ENCODE peak calls at places on chromosomes 2 and 18, in four cellular contexts. N is esophagus squamous epithelium; X is sciatic nerve; A is CD4-positive, CD25-positive, alpha-beta regulatory T cell. B is an unnamed sample.

GRCh38 chr2:226794751-226795171 is 4.9 kb downstream of the IRS1 start:
- DNase-seq in N (no peak), X (no peak), A (no peak), B (no peak)

GRCh38 chr2:165114345-165114943 is 89.4 kb downstream of the SCN3A start:
- DNase-seq in N (no peak), X (no peak), A (no peak), B (no peak)

GRCh38 chr2:103284750-103285149 is 522.9 kb downstream of the TMEM182 start:
- DNase-seq in N (no peak), X (no peak), A (no peak), B (no peak)

GRCh38 chr2:46469116-46469515 is 10.2 kb upstream of the TMEM247 start:
- DNase-seq in N (no peak), X (no peak), A (no peak), B (no peak)

GRCh38 chr2:128395640-128396499 is 77.2 kb upstream of the HS6ST1 start:
- DNase-seq in N (no peak), X (peak), A (no peak), B (no peak)

GRCh38 chr2:86014493-86014892 is 91.2 kb downstream of the POLR1A start:
- DNase-seq in N (no peak), X (no peak), A (no peak), B (no peak)

GRCh38 chr2:58992062-58992736 is 751.1 kb upstream of the FANCL start:
- DNase-seq in N (no peak), X (no peak), A (no peak), B (no peak)

GRCh38 chr2:226215902-226216503 is 583.6 kb downstream of the IRS1 start:
- DNase-seq in N (no peak), X (peak), A (peak), B (peak)

GRCh38 chr2:118386636-118387302 is 298.5 kb downstream of the INSIG2 start:
- DNase-seq in N (no peak), X (no peak), A (no peak), B (no peak)

GRCh38 chr2:1731963-1732768 is 12.1 kb downstream of the PXDN start:
- DNase-seq in N (no peak), X (peak), A (no peak), B (no peak)

GRCh38 chr2:196983934-196984333 is 57.4 kb upstream of the PGAP1 start:
- DNase-seq in N (no peak), X (no peak), A (no peak), B (no peak)

GRCh38 chr2:27042159-27042661 is 9.3 kb upstream of the AGBL5 start:
- DNase-seq in N (no peak), X (no peak), A (no peak), B (peak)

GRCh38 chr18:45637546-45638327 is 22.5 kb downstream of the SLC14A2 start:
- DNase-seq in N (no peak), X (no peak), A (no peak), B (no peak)

GRCh38 chr18:48111547-48111946 is 181.1 kb upstream of the SMAD2 start:
- DNase-seq in N (no peak), X (no peak), A (no peak), B (no peak)

GRCh38 chr18:59388180-59388579 is 29.1 kb upstream of the LMAN1 start:
- DNase-seq in N (no peak), X (no peak), A (no peak), B (no peak)

GRCh38 chr2:48131503-48132293 is 225.4 kb upstream of the FBXO11 start:
- DNase-seq in N (no peak), X (no peak), A (peak), B (no peak)

GRCh38 chr18:63869374-63869773 is 18.1 kb upstream of the SERPINB2 start:
- DNase-seq in N (no peak), X (no peak), A (no peak), B (no peak)

GRCh38 chr18:5068856-5069255 is 128.2 kb downstream of the AKAIN1 start:
- DNase-seq in N (no peak), X (no peak), A (no peak), B (no peak)

GRCh38 chr2:83782122-83782521 is 677.0 kb downstream of the SUCLG1 start:
- DNase-seq in N (no peak), X (no peak), A (no peak), B (no peak)

GRCh38 chr2:241111443-241111810 is 9.3 kb upstream of the MTERF4 start:
- DNase-seq in N (no peak), X (no peak), A (no peak), B (peak)

GRCh38 chr2:9667826-9668225 is 37.0 kb upstream of the YWHAQ start:
- DNase-seq in N (no peak), X (no peak), A (no peak), B (no peak)

GRCh38 chr2:118112771-118113334 is 24.6 kb downstream of the INSIG2 start:
- DNase-seq in N (no peak), X (no peak), A (no peak), B (no peak)